ENCODE peak calls at places on chromosomes 16 and 17, in nine cellular contexts. M is tibial nerve, Q is stomach, F is neural progenitor cell, A is Panc1, B is GM23248, V is tibial artery, R is HAP-1, P is GM23338. L is an unnamed sample. For H3K36me3 and H3K27me3, the result is how much of the 10 kb centered on the place peaks cover.

GRCh38 chr17:76200354-76200753 is 39.9 kb downstream of the RNF157 start:
- DNase-seq in B (no peak), M (no peak), V (no peak), A (no peak), F (no peak), R (no peak), P (no peak), Q (no peak), L (no peak)

GRCh38 chr17:17784599-17785264 is 52.1 kb downstream of the SREBF1 start:
- DNase-seq in M (no peak), B (peak), P (peak), Q (peak), V (no peak), A (no peak), F (peak), R (peak), L (no peak)

GRCh38 chr16:19288872-19289799 is 3.6 kb downstream of the CLEC19A start:
- DNase-seq in P (no peak), A (no peak), M (no peak), R (no peak), F (peak), B (no peak), Q (no peak), V (no peak), L (no peak)

GRCh38 chr17:65498831-65499230 is 62.6 kb downstream of the AXIN2 start:
- DNase-seq in P (no peak), A (no peak), M (no peak), B (no peak), R (no peak), F (peak), V (peak), Q (no peak), L (no peak)

GRCh38 chr17:17111401-17112393 is 69.4 kb downstream of the MPRIP start:
- DNase-seq in A (no peak), Q (no peak), V (no peak), F (no peak), B (no peak), R (no peak), P (no peak), M (no peak), L (no peak)

GRCh38 chr16:11432856-11433395 is 87.7 kb downstream of the RMI2 start:
- DNase-seq in Q (no peak), F (no peak), A (no peak), R (no peak), B (no peak), P (no peak), M (no peak), V (no peak), L (no peak)

GRCh38 chr16:14489460-14489859 is 140.6 kb downstream of the PARN start:
- DNase-seq in B (peak), V (no peak), R (peak), M (no peak), P (peak), Q (no peak), F (peak), A (no peak), L (peak)

GRCh38 chr17:45646288-45646988 is 137.7 kb upstream of the CRHR1 start:
- DNase-seq in Q (no peak), M (peak), B (no peak), F (no peak), A (no peak), V (peak), R (no peak), P (no peak), L (no peak)

GRCh38 chr16:5490499-5490898 is 392.9 kb upstream of the EEF2KMT start:
- DNase-seq in B (peak), A (no peak), V (no peak), P (peak), F (peak), M (peak), Q (no peak), R (peak), L (peak)

GRCh38 chr16:9316615-9317014 is 225.2 kb downstream of the HAPSTR1 start:
- DNase-seq in R (no peak), F (no peak), Q (no peak), M (no peak), P (no peak), B (no peak), V (no peak), A (no peak), L (no peak)

GRCh38 chr16:9318764-9319163 is 227.3 kb downstream of the HAPSTR1 start:
- DNase-seq in B (no peak), R (no peak), A (no peak), V (no peak), M (no peak), F (no peak), P (peak), Q (no peak), L (no peak)

GRCh38 chr16:9311303-9311954 is 220.0 kb downstream of the HAPSTR1 start:
- DNase-seq in B (peak), M (no peak), P (peak), V (no peak), Q (no peak), A (no peak), F (peak), R (no peak), L (peak)

GRCh38 chr16:9316008-9316407 is 224.6 kb downstream of the HAPSTR1 start:
- DNase-seq in Q (no peak), F (no peak), R (no peak), P (no peak), A (no peak), V (no peak), B (no peak), M (no peak), L (no peak)
- H3K4me3 ChIP-seq in Q (no peak), F (no peak), R (no peak), P (no peak), A (no peak), V (no peak), B (no peak), M (no peak), L (no peak)

DNA sequence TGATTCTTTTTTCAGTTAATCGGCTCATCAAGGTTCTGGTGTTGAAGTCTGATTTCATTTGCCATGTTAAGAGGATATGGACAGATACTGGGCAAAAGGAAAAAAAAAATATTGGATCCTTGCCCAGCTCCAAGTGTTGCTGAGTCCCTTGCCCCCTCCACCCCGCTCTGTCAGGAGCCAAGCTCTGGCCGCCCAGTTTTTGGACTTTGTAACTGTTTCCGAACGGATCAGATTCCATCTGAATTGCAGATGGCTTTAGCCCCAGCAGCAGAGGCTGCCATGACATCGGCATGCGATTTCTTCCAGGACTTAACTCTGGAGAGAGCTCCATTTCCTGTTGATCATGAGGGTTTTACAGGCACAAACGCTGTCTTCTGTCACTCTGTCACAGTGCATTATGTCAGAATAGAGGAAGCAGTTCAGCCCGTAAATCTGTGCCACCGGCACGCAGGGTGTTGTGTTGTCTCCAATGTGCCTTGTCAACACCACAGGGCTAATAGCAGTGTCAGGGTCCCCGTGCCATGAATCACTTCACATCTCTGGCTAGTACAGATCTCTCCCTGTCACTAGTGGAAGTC is 615.6 kb downstream of the MAF start:
- DNase-seq in P (no peak), M (no peak), Q (no peak), V (no peak), R (no peak), F (no peak), A (no peak), B (no peak), L (no peak)
- H3K36me3 ChIP-seq in P (under half), M (under half), Q (under half), V (under half), R (under half), F (under half), A (under half), B (under half), L (under half)

GRCh38 chr17:61401280-61402072 is 1.8 kb downstream of the TBX2 start:
- DNase-seq in Q (no peak), M (no peak), R (no peak), P (no peak), V (peak), F (peak), B (peak), A (no peak), L (no peak)
- H3K27me3 ChIP-seq in Q (half or more), M (half or more), R (under half), P (half or more), V (under half), F (half or more), B (under half), A (under half), L (half or more)

DNA sequence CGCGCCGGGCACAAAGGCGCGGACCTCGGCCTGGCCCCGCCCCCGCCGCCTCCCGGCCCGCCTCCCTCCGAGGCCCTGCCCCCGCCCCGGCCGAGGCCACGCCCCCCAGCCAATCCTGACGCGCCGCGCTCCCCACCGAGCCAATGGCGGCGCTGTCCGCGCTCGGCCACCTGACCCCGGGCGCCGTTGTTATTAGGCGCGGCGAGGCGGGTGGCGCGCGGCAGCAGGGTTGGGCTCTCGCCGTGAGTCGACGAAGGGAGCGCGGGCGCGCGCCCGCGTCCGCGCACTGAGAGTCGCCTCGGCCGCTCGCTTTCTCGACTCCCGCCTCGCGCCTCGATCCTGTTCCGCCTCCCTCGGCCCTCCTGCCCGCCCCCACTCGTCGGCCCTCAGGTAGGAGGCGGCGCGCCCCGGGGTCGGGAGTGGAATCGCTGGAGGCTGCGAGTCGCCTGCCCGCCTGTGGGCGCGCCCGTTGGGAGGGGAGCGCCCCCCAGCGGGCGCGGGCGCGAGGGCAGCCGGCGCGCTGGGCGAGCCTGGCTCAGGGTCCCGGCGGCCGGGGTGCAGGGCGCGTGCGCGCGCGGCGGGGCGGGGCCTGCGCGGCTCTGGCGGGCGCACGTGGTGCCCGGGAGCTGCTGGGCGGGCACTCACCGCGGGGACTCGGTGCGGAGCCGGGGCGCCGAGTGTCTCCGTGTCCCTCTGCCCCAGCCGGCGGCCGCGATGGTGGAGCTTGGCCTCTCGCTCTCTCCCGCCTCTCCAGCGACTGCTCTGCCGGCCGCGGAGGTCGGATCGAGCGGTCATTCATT is 405 bp upstream of the CBLN1 start:
- DNase-seq in M (peak), B (peak), V (peak), P (peak), A (no peak), F (peak), Q (peak), R (peak), L (peak)
- H3K4me3 ChIP-seq in M (no peak), B (peak), V (peak), P (peak), A (no peak), F (peak), Q (peak), R (peak), L (peak)